ENCODE peak calls at places on chromosomes 11 and 22, in nine cellular contexts. One of them, this sample, is unnamed.

GRCh38 chr11:6328321-6328720 is 8.0 kb upstream of the CAVIN3 start:
- DNase-seq in stomach: no peak
- DNase-seq in sigmoid colon: no peak
- DNase-seq in tibial artery: no peak
- DNase-seq in CD8-positive, alpha-beta T cell: no peak
- DNase-seq in keratinocyte: no peak
- DNase-seq in neural progenitor cell: no peak
- DNase-seq in tibial nerve: no peak
- DNase-seq in testis: no peak
- DNase-seq in this sample: no peak

GRCh38 chr22:46454910-46455269 is 82.5 kb downstream of the CELSR1 start:
- DNase-seq in stomach: no peak
- DNase-seq in keratinocyte: peak; percentile 77
- DNase-seq in sigmoid colon: no peak
- DNase-seq in tibial artery: no peak
- DNase-seq in neural progenitor cell: no peak
- DNase-seq in CD8-positive, alpha-beta T cell: no peak
- DNase-seq in tibial nerve: no peak
- DNase-seq in testis: no peak
- DNase-seq in this sample: no peak

GRCh38 chr22:49163258-49163959 is 664.3 kb downstream of the BRD1 start:
- DNase-seq in sigmoid colon: no peak
- DNase-seq in tibial nerve: no peak
- DNase-seq in testis: no peak
- DNase-seq in neural progenitor cell: no peak
- DNase-seq in CD8-positive, alpha-beta T cell: no peak
- DNase-seq in keratinocyte: no peak
- DNase-seq in stomach: no peak
- DNase-seq in tibial artery: no peak
- DNase-seq in this sample: no peak

GRCh38 chr11:18408558-18409242 is 3.4 kb upstream of the LDHC start:
- DNase-seq in CD8-positive, alpha-beta T cell: no peak
- DNase-seq in testis: no peak
- DNase-seq in sigmoid colon: no peak
- DNase-seq in keratinocyte: no peak
- DNase-seq in tibial artery: no peak
- DNase-seq in tibial nerve: no peak
- DNase-seq in stomach: no peak
- DNase-seq in neural progenitor cell: no peak
- DNase-seq in this sample: no peak

GRCh38 chr22:27207907-27208306 is 550.5 kb downstream of the MIAT start:
- DNase-seq in testis: no peak
- DNase-seq in tibial artery: peak; percentile 42
- DNase-seq in tibial nerve: no peak
- DNase-seq in CD8-positive, alpha-beta T cell: no peak
- DNase-seq in sigmoid colon: no peak
- DNase-seq in stomach: no peak
- DNase-seq in keratinocyte: no peak
- DNase-seq in neural progenitor cell: no peak
- DNase-seq in this sample: no peak

GRCh38 chr11:96311120-96311568 is 31.9 kb downstream of the MAML2 start:
- DNase-seq in testis: no peak
- DNase-seq in sigmoid colon: no peak
- DNase-seq in tibial nerve: no peak
- DNase-seq in stomach: no peak
- DNase-seq in tibial artery: no peak
- DNase-seq in keratinocyte: no peak
- DNase-seq in neural progenitor cell: no peak
- DNase-seq in CD8-positive, alpha-beta T cell: no peak
- DNase-seq in this sample: peak; percentile 79

GRCh38 chr22:45731041-45731797 is 59.6 kb downstream of the ATXN10 start:
- DNase-seq in testis: no peak
- DNase-seq in CD8-positive, alpha-beta T cell: no peak
- DNase-seq in sigmoid colon: no peak
- DNase-seq in keratinocyte: no peak
- DNase-seq in stomach: no peak
- DNase-seq in neural progenitor cell: peak; percentile 20
- DNase-seq in tibial nerve: no peak
- DNase-seq in tibial artery: no peak
- DNase-seq in this sample: peak; percentile 40

GRCh38 chr22:46293591-46294260 is 2.9 kb upstream of the GTSE1 start:
- DNase-seq in tibial artery: peak; percentile 60
- DNase-seq in CD8-positive, alpha-beta T cell: peak; percentile 31
- DNase-seq in tibial nerve: peak; percentile 52
- DNase-seq in stomach: no peak
- DNase-seq in keratinocyte: no peak
- DNase-seq in testis: peak; percentile 58
- DNase-seq in sigmoid colon: peak; percentile 82
- DNase-seq in neural progenitor cell: no peak
- DNase-seq in this sample: no peak

GRCh38 chr11:368414-369335 is 624 bp upstream of the B4GALNT4 start:
- DNase-seq in CD8-positive, alpha-beta T cell: no peak
- DNase-seq in sigmoid colon: no peak
- DNase-seq in stomach: no peak
- DNase-seq in tibial nerve: peak; percentile 30
- DNase-seq in testis: peak; percentile 50
- DNase-seq in tibial artery: no peak
- DNase-seq in neural progenitor cell: peak; percentile 65
- DNase-seq in keratinocyte: no peak
- DNase-seq in this sample: peak; percentile 70

GRCh38 chr11:92226331-92227232 is 2.0 kb downstream of the FAT3 start:
- DNase-seq in tibial nerve: no peak
- DNase-seq in tibial artery: no peak
- DNase-seq in CD8-positive, alpha-beta T cell: no peak
- DNase-seq in neural progenitor cell: peak; percentile 78
- DNase-seq in sigmoid colon: no peak
- DNase-seq in testis: peak; percentile 16
- DNase-seq in keratinocyte: no peak
- DNase-seq in stomach: no peak
- DNase-seq in this sample: no peak

GRCh38 chr11:65429724-65430405 is 7.3 kb downstream of the NEAT1 start:
- DNase-seq in CD8-positive, alpha-beta T cell: peak; percentile 57
- DNase-seq in keratinocyte: no peak
- DNase-seq in tibial artery: peak; percentile 69
- DNase-seq in testis: peak; percentile 64
- DNase-seq in tibial nerve: peak; percentile 57
- DNase-seq in neural progenitor cell: no peak
- DNase-seq in stomach: peak; percentile 80
- DNase-seq in sigmoid colon: peak; percentile 89
- DNase-seq in this sample: peak; percentile 91

GRCh38 chr22:18077639-18078328 is at the start of gene PEX26:
- DNase-seq in tibial nerve: peak; percentile 93
- DNase-seq in keratinocyte: no peak
- DNase-seq in neural progenitor cell: peak; percentile 97
- DNase-seq in sigmoid colon: peak; percentile 97
- DNase-seq in stomach: peak; percentile 96
- DNase-seq in tibial artery: peak; percentile 97
- DNase-seq in testis: peak; percentile 98
- DNase-seq in CD8-positive, alpha-beta T cell: peak; percentile 93
- DNase-seq in this sample: peak; percentile 96

GRCh38 chr11:84800755-84801346 is 826.3 kb downstream of the DLG2 start:
- DNase-seq in CD8-positive, alpha-beta T cell: no peak
- DNase-seq in keratinocyte: no peak
- DNase-seq in neural progenitor cell: peak; percentile 51
- DNase-seq in testis: no peak
- DNase-seq in tibial nerve: no peak
- DNase-seq in stomach: no peak
- DNase-seq in tibial artery: no peak
- DNase-seq in sigmoid colon: no peak
- DNase-seq in this sample: peak; percentile 9

GRCh38 chr11:4027746-4028145 is 66.9 kb upstream of the RRM1 start:
- DNase-seq in neural progenitor cell: no peak
- DNase-seq in tibial nerve: no peak
- DNase-seq in sigmoid colon: no peak
- DNase-seq in stomach: no peak
- DNase-seq in tibial artery: no peak
- DNase-seq in keratinocyte: no peak
- DNase-seq in testis: no peak
- DNase-seq in CD8-positive, alpha-beta T cell: no peak
- DNase-seq in this sample: no peak

DNA sequence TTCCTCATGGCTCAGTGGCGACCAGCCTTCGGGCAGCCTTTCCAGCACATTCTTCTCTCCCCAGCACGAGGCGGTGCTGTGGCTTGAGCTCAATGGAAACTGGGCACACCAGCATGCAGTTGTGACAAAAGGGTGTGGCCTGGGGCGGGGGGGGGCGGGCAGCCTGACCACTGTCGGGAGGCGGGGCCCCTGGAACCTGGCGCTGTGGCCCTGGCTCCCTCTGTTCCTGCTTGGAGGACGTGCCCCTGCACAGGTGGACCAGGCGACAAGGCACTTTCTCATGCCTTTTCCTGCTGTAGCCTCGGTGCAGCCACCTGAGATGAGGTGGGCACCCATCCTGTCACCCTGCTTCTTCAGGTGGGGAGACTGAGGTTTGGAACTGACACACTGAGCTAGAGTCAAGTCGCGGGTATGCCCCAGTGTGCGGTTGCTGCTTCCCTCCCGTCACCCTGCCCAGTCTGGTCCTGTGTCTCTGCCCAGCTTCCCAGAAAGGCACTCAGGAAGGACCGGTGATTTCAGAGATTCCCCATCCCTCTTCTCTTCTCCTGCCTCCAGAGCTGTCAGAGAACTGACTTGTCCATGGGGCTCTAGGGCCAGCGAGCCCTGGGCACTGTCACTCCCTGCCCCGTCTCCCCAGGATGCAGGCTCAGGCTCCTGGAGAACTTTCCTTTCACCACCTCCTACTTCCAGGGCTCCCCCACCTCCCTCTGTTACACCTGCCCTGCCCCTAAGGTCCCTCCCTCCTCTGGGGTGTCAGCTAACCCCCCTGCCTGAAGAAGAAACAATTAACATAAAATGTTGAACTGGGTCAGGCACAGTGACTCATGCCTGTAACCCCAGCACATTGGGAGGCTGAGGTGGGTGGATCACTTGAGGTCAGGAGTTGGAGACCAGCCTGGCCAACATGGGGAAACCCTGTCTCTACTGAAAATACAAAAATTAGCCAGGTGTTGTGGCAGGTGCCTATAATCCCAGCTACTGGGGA is 9.9 kb downstream of the B3GAT1 start:
- DNase-seq in neural progenitor cell: no peak
- DNase-seq in testis: no peak
- DNase-seq in tibial artery: no peak
- DNase-seq in CD8-positive, alpha-beta T cell: no peak
- DNase-seq in sigmoid colon: no peak
- DNase-seq in tibial nerve: no peak
- DNase-seq in keratinocyte: no peak
- DNase-seq in stomach: peak; percentile 74
- DNase-seq in this sample: no peak
- H3K27me3 ChIP-seq in neural progenitor cell: no peaks in the 10 kb centered on the region
- H3K27me3 ChIP-seq in testis: no peaks in the 10 kb centered on the region
- H3K27me3 ChIP-seq in tibial artery: peaks cover 61% of the 10 kb centered on the region
- H3K27me3 ChIP-seq in CD8-positive, alpha-beta T cell: no peaks in the 10 kb centered on the region
- H3K27me3 ChIP-seq in sigmoid colon: peaks cover 11% of the 10 kb centered on the region
- H3K27me3 ChIP-seq in tibial nerve: no peaks in the 10 kb centered on the region
- H3K27me3 ChIP-seq in keratinocyte: peaks cover 3% of the 10 kb centered on the region
- H3K27me3 ChIP-seq in stomach: peaks cover 6% of the 10 kb centered on the region
- H3K27me3 ChIP-seq in this sample: no peaks in the 10 kb centered on the region

DNA sequence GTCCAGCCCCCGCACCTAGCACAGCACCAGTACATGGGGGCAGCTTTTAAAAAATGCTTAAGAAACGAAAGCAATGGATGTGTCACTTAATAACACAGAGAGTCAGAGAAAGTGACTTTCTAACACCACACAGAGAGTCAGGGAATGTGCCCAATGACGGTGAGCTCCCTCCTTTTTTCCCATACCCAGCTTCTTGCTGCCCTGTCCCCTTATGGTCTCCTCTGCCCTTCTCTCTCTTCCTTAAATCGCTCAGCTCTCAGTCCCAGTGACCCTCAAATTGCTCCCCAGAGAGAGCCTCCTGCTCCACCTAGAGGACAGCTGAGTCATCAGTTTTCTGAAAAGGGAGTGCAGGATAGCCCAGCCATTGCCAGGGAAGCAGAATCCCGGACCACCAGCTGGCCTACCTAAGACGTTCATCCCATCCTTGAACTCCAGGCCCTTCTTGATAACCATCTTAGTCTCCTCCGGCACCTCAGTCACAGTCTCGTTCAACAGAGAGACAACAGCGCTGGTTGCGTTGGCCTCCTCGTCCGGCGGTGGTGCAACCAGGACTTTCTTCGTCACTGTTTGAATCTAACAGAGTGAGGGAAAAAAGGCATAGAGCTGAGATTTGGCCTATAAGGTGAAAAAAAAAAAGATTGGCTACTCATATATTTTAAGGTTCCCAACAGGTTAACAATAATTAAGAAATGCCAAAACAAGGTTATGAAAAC is 113.5 kb downstream of the SLC1A2 start:
- DNase-seq in neural progenitor cell: peak; percentile 76
- DNase-seq in tibial nerve: no peak
- DNase-seq in tibial artery: no peak
- DNase-seq in testis: no peak
- DNase-seq in stomach: peak; percentile 36
- DNase-seq in sigmoid colon: no peak
- DNase-seq in keratinocyte: no peak
- DNase-seq in CD8-positive, alpha-beta T cell: peak; percentile 48
- DNase-seq in this sample: peak; percentile 74
- TF ChIP-seq CTCF in neural progenitor cell: peak; percentile 73
- TF ChIP-seq CTCF in tibial nerve: peak; percentile 34
- TF ChIP-seq CTCF in tibial artery: peak; percentile 16
- TF ChIP-seq CTCF in testis: no peak
- TF ChIP-seq CTCF in stomach: peak; percentile 34
- TF ChIP-seq CTCF in sigmoid colon: peak; percentile 21
- TF ChIP-seq CTCF in keratinocyte: peak; percentile 70
- TF ChIP-seq CTCF in CD8-positive, alpha-beta T cell: peak; percentile 63
- TF ChIP-seq CTCF in this sample: peak; percentile 72

DNA sequence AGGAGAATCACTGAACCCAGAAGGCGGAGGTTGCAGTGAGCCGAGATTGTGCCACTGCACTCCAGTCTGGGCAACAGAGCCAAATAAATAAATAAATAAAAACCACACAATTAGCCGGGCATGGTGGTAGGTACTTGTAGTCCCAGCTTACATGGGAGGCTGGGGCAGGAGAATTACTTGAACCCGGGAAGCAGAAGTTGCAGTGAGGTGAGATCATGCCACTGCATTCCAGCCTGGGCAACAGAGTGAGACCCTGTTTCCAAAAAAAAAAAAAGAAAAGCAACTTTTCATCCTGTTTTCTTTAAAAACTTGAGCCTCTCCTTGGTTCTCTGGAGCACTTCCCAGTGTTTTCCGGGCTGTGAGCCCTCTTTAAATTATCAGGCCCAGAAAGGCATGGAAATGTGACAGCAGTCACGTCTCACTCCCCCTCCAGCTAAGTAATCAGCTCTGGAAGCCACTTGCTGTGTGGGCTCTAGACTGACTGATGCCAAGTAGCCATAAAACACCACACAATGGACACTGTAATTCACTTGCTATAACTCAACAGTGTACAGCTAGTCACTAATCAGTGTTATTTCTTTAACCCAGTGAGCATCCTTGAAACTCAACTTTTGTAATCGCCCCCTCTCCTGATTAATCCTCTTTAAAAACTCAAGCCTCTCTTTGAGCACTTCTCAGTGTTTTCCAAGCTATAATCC is 13.0 kb upstream of the MCHR1 start:
- DNase-seq in CD8-positive, alpha-beta T cell: no peak
- DNase-seq in tibial nerve: no peak
- DNase-seq in keratinocyte: no peak
- DNase-seq in sigmoid colon: no peak
- DNase-seq in neural progenitor cell: no peak
- DNase-seq in tibial artery: peak; percentile 72
- DNase-seq in testis: peak; percentile 69
- DNase-seq in stomach: no peak
- DNase-seq in this sample: peak; percentile 31
- H3K4me1 ChIP-seq in CD8-positive, alpha-beta T cell: no peaks in the 10 kb centered on the region
- H3K4me1 ChIP-seq in tibial nerve: peaks cover 21% of the 10 kb centered on the region
- H3K4me1 ChIP-seq in keratinocyte: peaks cover 12% of the 10 kb centered on the region
- H3K4me1 ChIP-seq in sigmoid colon: no peaks in the 10 kb centered on the region
- H3K4me1 ChIP-seq in neural progenitor cell: no peaks in the 10 kb centered on the region
- H3K4me1 ChIP-seq in tibial artery: peaks cover 31% of the 10 kb centered on the region
- H3K4me1 ChIP-seq in testis: peaks cover 23% of the 10 kb centered on the region
- H3K4me1 ChIP-seq in stomach: no peaks in the 10 kb centered on the region
- H3K4me1 ChIP-seq in this sample: no peaks in the 10 kb centered on the region

GRCh38 chr11:93784935-93785360 is 866 bp downstream of the MED17 start:
- DNase-seq in CD8-positive, alpha-beta T cell: no peak
- DNase-seq in tibial artery: no peak
- DNase-seq in sigmoid colon: no peak
- DNase-seq in tibial nerve: no peak
- DNase-seq in testis: no peak
- DNase-seq in stomach: no peak
- DNase-seq in neural progenitor cell: peak; percentile 23
- DNase-seq in keratinocyte: no peak
- DNase-seq in this sample: peak; percentile 12
- H3K27me3 ChIP-seq in CD8-positive, alpha-beta T cell: no peaks in the 10 kb centered on the region
- H3K27me3 ChIP-seq in tibial artery: no peaks in the 10 kb centered on the region
- H3K27me3 ChIP-seq in sigmoid colon: no peaks in the 10 kb centered on the region
- H3K27me3 ChIP-seq in tibial nerve: no peaks in the 10 kb centered on the region
- H3K27me3 ChIP-seq in testis: no peaks in the 10 kb centered on the region
- H3K27me3 ChIP-seq in stomach: no peaks in the 10 kb centered on the region
- H3K27me3 ChIP-seq in neural progenitor cell: no peaks in the 10 kb centered on the region
- H3K27me3 ChIP-seq in keratinocyte: no peaks in the 10 kb centered on the region
- H3K27me3 ChIP-seq in this sample: no peaks in the 10 kb centered on the region